ENCODE peak calls at places on chromosomes 3 and 15, in six cellular contexts. I is upper lobe of right lung, V is kidney epithelial cell, U is HCT116, Q is body of pancreas, A is progenitor cell of endocrine pancreas. R is an unnamed sample.

GRCh38 chr3:55198554-55198953 is 270.7 kb upstream of the LRTM1 start:
- DNase-seq in I (no peak), V (peak; percentile 85), U (no peak), Q (no peak), A (no peak), R (no peak)

GRCh38 chr15:67833504-67834248 is 6.2 kb downstream of the RNU6-1 start:
- DNase-seq in I (no peak), V (no peak), U (no peak), Q (no peak), A (no peak), R (peak; percentile 64)

GRCh38 chr3:122313261-122313660 is 11.8 kb upstream of the CSTA start:
- DNase-seq in I (no peak), V (no peak), U (no peak), Q (no peak), A (no peak), R (no peak)

GRCh38 chr15:25504307-25504706 is 65.5 kb upstream of the UBE3A start:
- DNase-seq in I (no peak), V (no peak), U (no peak), Q (no peak), A (no peak), R (no peak)

GRCh38 chr3:50170689-50171088 is 15.6 kb downstream of the SEMA3F start:
- DNase-seq in I (no peak), V (no peak), U (no peak), Q (peak; percentile 29), A (no peak), R (no peak)

GRCh38 chr3:99159220-99159762 is 257.8 kb upstream of the DCBLD2 start:
- DNase-seq in I (no peak), V (no peak), U (no peak), Q (no peak), A (no peak), R (no peak)

GRCh38 chr3:57659810-57660439 is 33.0 kb downstream of the DENND6A start:
- DNase-seq in I (no peak), V (no peak), U (no peak), Q (no peak), A (no peak), R (no peak)

GRCh38 chr15:94346272-94346671 is 114.9 kb downstream of the MCTP2 start:
- DNase-seq in I (no peak), V (no peak), U (no peak), Q (no peak), A (no peak), R (no peak)

GRCh38 chr15:36501063-36501678 is 78.3 kb upstream of the CDIN1 start:
- DNase-seq in I (no peak), V (peak; percentile 50), U (peak; percentile 69), Q (peak; percentile 59), A (no peak), R (peak; percentile 18)

GRCh38 chr3:69364354-69364753 is 21.5 kb downstream of the FRMD4B start:
- DNase-seq in I (no peak), V (no peak), U (no peak), Q (no peak), A (no peak), R (no peak)

GRCh38 chr3:49781415-49782199 is 4.7 kb downstream of the IP6K1 start:
- DNase-seq in I (peak; percentile 7), V (no peak), U (no peak), Q (no peak), A (no peak), R (no peak)

GRCh38 chr3:164174049-164174448 is 904.2 kb downstream of the SI start:
- DNase-seq in I (no peak), V (no peak), U (no peak), Q (no peak), A (no peak), R (no peak)

GRCh38 chr15:68303560-68304436 is 26.3 kb downstream of the FEM1B start:
- DNase-seq in I (no peak), V (no peak), U (no peak), Q (peak; percentile 2), A (no peak), R (no peak)

GRCh38 chr3:139534992-139535879 is 4.3 kb downstream of the RBP1 start:
- DNase-seq in I (no peak), V (no peak), U (no peak), Q (peak; percentile 96), A (no peak), R (no peak)

GRCh38 chr15:41607033-41607432 is 48.0 kb downstream of the TYRO3 start:
- DNase-seq in I (no peak), V (peak; percentile 60), U (no peak), Q (no peak), A (no peak), R (no peak)

GRCh38 chr3:53044371-53045106 is 1.3 kb downstream of the SFMBT1 start:
- DNase-seq in I (peak; percentile 72), V (no peak), U (no peak), Q (peak; percentile 31), A (no peak), R (peak; percentile 37)

GRCh38 chr3:52245322-52246263 is at the start of gene PPM1M:
- DNase-seq in I (peak; percentile 81), V (no peak), U (no peak), Q (peak; percentile 49), A (no peak), R (no peak)

GRCh38 chr3:152738656-152739055 is 96.3 kb upstream of the P2RY1 start:
- DNase-seq in I (no peak), V (no peak), U (no peak), Q (no peak), A (no peak), R (no peak)

GRCh38 chr15:39692464-39693327 is 89.9 kb downstream of the FSIP1 start:
- DNase-seq in I (no peak), V (peak; percentile 26), U (no peak), Q (no peak), A (no peak), R (peak; percentile 12)

GRCh38 chr3:38805765-38806386 is 10.1 kb downstream of the SCN10A start:
- DNase-seq in I (no peak), V (peak; percentile 23), U (peak; percentile 46), Q (peak; percentile 48), A (peak; percentile 64), R (peak; percentile 73)

GRCh38 chr3:63304421-63304820 is 26.3 kb downstream of the SYNPR start:
- DNase-seq in I (no peak), V (no peak), U (no peak), Q (no peak), A (no peak), R (no peak)

GRCh38 chr3:159380891-159381290 is 579.0 kb downstream of the MFSD1 start:
- DNase-seq in I (no peak), V (no peak), U (no peak), Q (no peak), A (no peak), R (no peak)

GRCh38 chr15:78242128-78242527 is 7.8 kb upstream of the ACSBG1 start:
- DNase-seq in I (no peak), V (no peak), U (no peak), Q (no peak), A (no peak), R (peak; percentile 51)

GRCh38 chr3:18747383-18747782 is 322.2 kb upstream of the SATB1 start:
- DNase-seq in I (no peak), V (no peak), U (no peak), Q (peak; percentile 63), A (no peak), R (no peak)

GRCh38 chr3:178850452-178851166 is 221.0 kb downstream of the ZMAT3 start:
- DNase-seq in I (no peak), V (no peak), U (no peak), Q (no peak), A (no peak), R (no peak)
- TF ChIP-seq CTCF in I (peak; percentile 6), V (no peak), U (no peak), Q (no peak), A (no peak), R (no peak)

DNA sequence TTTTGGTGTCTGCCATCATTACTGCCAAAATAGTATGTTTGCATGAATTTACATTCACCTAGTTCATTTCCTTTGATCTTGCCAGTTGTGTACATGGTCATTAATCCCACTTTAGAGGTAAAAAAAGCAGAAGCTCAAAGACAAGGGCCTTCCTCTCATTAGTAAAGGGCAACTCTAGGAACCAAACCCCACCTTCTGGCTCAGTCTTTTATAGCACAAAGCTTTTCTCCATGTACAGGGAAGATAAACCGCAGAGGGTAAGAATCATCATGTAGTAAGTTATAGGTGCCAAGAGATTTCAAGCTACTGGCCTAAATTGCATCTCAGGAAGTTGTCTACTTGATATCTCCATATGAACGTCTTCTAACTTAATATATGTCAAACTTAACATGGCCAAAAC is 19.3 kb upstream of the SPG21 start:
- DNase-seq in I (no peak), V (no peak), U (no peak), Q (no peak), A (no peak), R (no peak)
- TF ChIP-seq CTCF in I (no peak), V (no peak), U (no peak), Q (no peak), A (no peak), R (no peak)

DNA sequence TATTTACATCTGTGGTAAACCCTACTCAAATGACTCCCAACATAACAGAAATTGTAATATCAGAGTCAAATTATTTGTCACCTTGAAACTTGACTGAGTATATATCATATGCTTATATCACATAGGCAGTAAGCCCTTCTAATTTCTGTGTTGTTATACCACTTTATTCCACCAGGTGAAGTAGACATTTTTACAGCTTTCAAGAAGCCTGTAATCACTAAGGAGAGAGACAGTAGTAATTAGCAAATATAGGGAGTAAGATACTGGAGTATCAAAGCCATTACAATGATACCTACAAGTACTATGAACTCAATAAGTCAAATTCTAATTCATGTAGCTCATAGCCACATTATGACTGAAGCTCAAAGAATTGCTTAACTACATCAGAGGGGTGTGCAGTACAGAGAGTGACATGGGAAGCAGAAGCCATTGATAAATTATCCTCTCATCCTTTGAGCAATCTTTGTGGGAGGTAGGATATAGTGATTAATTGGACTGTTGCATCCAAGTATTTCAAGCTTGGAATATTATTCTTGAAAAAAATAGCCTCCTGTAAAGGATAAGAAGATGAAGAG is 1005.8 kb downstream of the ZPLD1 start:
- DNase-seq in I (no peak), V (no peak), U (peak; percentile 29), Q (no peak), A (no peak), R (no peak)
- TF ChIP-seq CTCF in I (peak; percentile 20), V (peak; percentile 34), U (peak; percentile 4), Q (peak; percentile 16), A (peak; percentile 49), R (peak; percentile 64)

GRCh38 chr15:81407151-81407550 is 33.1 kb upstream of the TMC3 start:
- DNase-seq in I (no peak), V (no peak), U (no peak), Q (no peak), A (no peak), R (no peak)

GRCh38 chr15:81411969-81412633 is 38.1 kb upstream of the TMC3 start:
- DNase-seq in I (no peak), V (no peak), U (no peak), Q (no peak), A (no peak), R (no peak)

GRCh38 chr15:81411056-81411455 is 37.0 kb upstream of the TMC3 start:
- DNase-seq in I (no peak), V (no peak), U (no peak), Q (no peak), A (no peak), R (no peak)

GRCh38 chr15:81407679-81408078 is 33.7 kb upstream of the TMC3 start:
- DNase-seq in I (no peak), V (no peak), U (no peak), Q (no peak), A (no peak), R (no peak)

DNA sequence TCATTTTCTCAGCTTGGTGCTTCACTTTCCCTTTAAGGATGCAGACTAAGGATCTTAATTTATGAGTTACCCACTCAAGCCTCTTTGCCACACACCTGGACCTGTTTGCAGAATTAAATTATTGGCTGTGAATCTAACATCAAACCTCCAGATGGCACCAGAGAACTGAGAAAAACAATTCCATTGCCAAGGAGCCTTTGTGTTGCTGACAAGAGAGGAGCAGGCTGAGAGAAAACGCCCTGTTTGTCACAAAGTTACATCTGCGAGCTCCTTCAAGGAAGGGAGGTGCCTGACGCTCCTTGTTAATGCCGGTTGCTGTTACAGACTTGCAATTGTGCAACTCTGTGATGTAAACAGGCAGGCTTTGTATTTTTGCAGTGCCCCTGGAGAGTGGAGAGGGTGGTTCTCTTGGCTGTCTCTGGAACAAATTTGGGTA is 36.3 kb upstream of the TMC3 start:
- DNase-seq in I (no peak), V (peak; percentile 21), U (peak; percentile 56), Q (peak; percentile 23), A (no peak), R (peak; percentile 33)
- TF ChIP-seq CTCF in I (peak; percentile 42), V (peak; percentile 44), U (peak; percentile 52), Q (peak; percentile 21), A (peak; percentile 70), R (peak; percentile 79)

R was measured in neural crest cell.